ENCODE peak calls at places on chromosomes 3 and 15, in five cellular contexts. N is psoas muscle; T is heart right ventricle; P is CD8-positive, alpha-beta T cell; Z is DND-41. R is an unnamed sample.

GRCh38 chr3:152120606-152121291 is 148.0 kb upstream of the MBNL1 start:
- DNase-seq in N (no peak), T (no peak), P (no peak), Z (no peak), R (peak)

GRCh38 chr3:39445927-39446326 is 21.6 kb upstream of the MOBP start:
- DNase-seq in N (no peak), T (no peak), P (no peak), Z (no peak), R (no peak)

GRCh38 chr15:57437564-57437963 is 61.3 kb downstream of the CGNL1 start:
- DNase-seq in N (no peak), T (no peak), P (no peak), Z (no peak), R (no peak)

GRCh38 chr3:48709051-48709461 is 8.0 kb downstream of the IP6K2 start:
- DNase-seq in N (no peak), T (no peak), P (no peak), Z (no peak), R (peak)

GRCh38 chr3:42780892-42781700 is 8.0 kb upstream of the CCDC13 start:
- DNase-seq in N (no peak), T (peak), P (no peak), Z (peak), R (peak)

GRCh38 chr15:55799287-55800212 is 56.6 kb upstream of the PRTG start:
- DNase-seq in N (no peak), T (peak), P (no peak), Z (peak), R (peak)

GRCh38 chr3:169678122-169678521 is 14.6 kb upstream of the MECOM start:
- DNase-seq in N (no peak), T (no peak), P (no peak), Z (no peak), R (no peak)

GRCh38 chr3:62586356-62586755 is 213.0 kb upstream of the FEZF2 start:
- DNase-seq in N (no peak), T (no peak), P (no peak), Z (no peak), R (no peak)

GRCh38 chr3:157127831-157128767 is 31.8 kb downstream of the CCNL1 start:
- DNase-seq in N (peak), T (no peak), P (peak), Z (peak), R (peak)

GRCh38 chr3:71499477-71499876 is 84.1 kb downstream of the FOXP1 start:
- DNase-seq in N (no peak), T (no peak), P (no peak), Z (no peak), R (no peak)

GRCh38 chr3:13537926-13538325 is 11.0 kb upstream of the FBLN2 start:
- DNase-seq in N (peak), T (no peak), P (no peak), Z (no peak), R (peak)

GRCh38 chr15:36784098-36784670 is 204.8 kb downstream of the CDIN1 start:
- DNase-seq in N (no peak), T (no peak), P (no peak), Z (no peak), R (no peak)

GRCh38 chr3:123778525-123778924 is 105.6 kb downstream of the MYLK start:
- DNase-seq in N (no peak), T (no peak), P (no peak), Z (no peak), R (no peak)

GRCh38 chr15:77412972-77413371 is 6.9 kb downstream of the PEAK1 start:
- DNase-seq in N (no peak), T (no peak), P (no peak), Z (no peak), R (no peak)

GRCh38 chr3:58688563-58688962 is 22.0 kb upstream of the FAM3D start:
- DNase-seq in N (no peak), T (no peak), P (no peak), Z (no peak), R (no peak)

GRCh38 chr3:9101286-9101685 is 138.0 kb upstream of the RAD18 start:
- DNase-seq in N (no peak), T (no peak), P (no peak), Z (no peak), R (no peak)

GRCh38 chr3:49802719-49803463 is at the start of gene INKA1:
- DNase-seq in N (peak), T (peak), P (peak), Z (peak), R (peak)

GRCh38 chr3:57787867-57788623 is 31.9 kb downstream of the SLMAP start:
- DNase-seq in N (no peak), T (no peak), P (no peak), Z (no peak), R (no peak)

GRCh38 chr15:73809728-73810501 is 56.8 kb upstream of the INSYN1 start:
- DNase-seq in N (no peak), T (peak), P (no peak), Z (no peak), R (no peak)

GRCh38 chr3:69020424-69020823 is 6.9 kb upstream of the EOGT start:
- DNase-seq in N (no peak), T (no peak), P (no peak), Z (no peak), R (no peak)

GRCh38 chr3:29914861-29915524 is 634.1 kb downstream of the RBMS3 start:
- DNase-seq in N (no peak), T (no peak), P (no peak), Z (no peak), R (no peak)

GRCh38 chr3:176430244-176430893 is 766.9 kb downstream of the TBL1XR1 start:
- DNase-seq in N (no peak), T (peak), P (no peak), Z (no peak), R (peak)

GRCh38 chr15:95025924-95026728 is 794.8 kb downstream of the MCTP2 start:
- DNase-seq in N (peak), T (peak), P (no peak), Z (peak), R (peak)

GRCh38 chr3:134008630-134009156 is 21.0 kb downstream of the SLCO2A1 start:
- DNase-seq in N (no peak), T (no peak), P (no peak), Z (no peak), R (peak)

GRCh38 chr3:122858373-122858772 is 63.5 kb downstream of the SLC49A4 start:
- DNase-seq in N (no peak), T (no peak), P (no peak), Z (no peak), R (peak)

GRCh38 chr3:187848396-187848795 is 103.1 kb upstream of the BCL6 start:
- DNase-seq in N (no peak), T (no peak), P (no peak), Z (no peak), R (no peak)

GRCh38 chr3:137764563-137765309 is 621 bp downstream of the SOX14 start:
- DNase-seq in N (no peak), T (no peak), P (no peak), Z (no peak), R (no peak)

GRCh38 chr3:25380222-25380739 is 47.8 kb upstream of the RARB start:
- DNase-seq in N (no peak), T (no peak), P (no peak), Z (no peak), R (no peak)

GRCh38 chr3:4979401-4980228 is at the start of gene BHLHE40:
- DNase-seq in N (no peak), T (no peak), P (peak), Z (no peak), R (no peak)

GRCh38 chr3:38606561-38606960 is 42.9 kb downstream of the SCN5A start:
- DNase-seq in N (no peak), T (no peak), P (no peak), Z (no peak), R (no peak)

GRCh38 chr3:177680442-177680821 is 483.1 kb upstream of the TBL1XR1 start:
- DNase-seq in N (no peak), T (no peak), P (no peak), Z (no peak), R (peak)

GRCh38 chr15:83605049-83605448 is 48.9 kb upstream of the ADAMTSL3 start:
- DNase-seq in N (no peak), T (no peak), P (no peak), Z (no peak), R (no peak)
- H3K27ac ChIP-seq in N (no peak), T (no peak), P (no peak), Z (no peak), R (no peak)

DNA sequence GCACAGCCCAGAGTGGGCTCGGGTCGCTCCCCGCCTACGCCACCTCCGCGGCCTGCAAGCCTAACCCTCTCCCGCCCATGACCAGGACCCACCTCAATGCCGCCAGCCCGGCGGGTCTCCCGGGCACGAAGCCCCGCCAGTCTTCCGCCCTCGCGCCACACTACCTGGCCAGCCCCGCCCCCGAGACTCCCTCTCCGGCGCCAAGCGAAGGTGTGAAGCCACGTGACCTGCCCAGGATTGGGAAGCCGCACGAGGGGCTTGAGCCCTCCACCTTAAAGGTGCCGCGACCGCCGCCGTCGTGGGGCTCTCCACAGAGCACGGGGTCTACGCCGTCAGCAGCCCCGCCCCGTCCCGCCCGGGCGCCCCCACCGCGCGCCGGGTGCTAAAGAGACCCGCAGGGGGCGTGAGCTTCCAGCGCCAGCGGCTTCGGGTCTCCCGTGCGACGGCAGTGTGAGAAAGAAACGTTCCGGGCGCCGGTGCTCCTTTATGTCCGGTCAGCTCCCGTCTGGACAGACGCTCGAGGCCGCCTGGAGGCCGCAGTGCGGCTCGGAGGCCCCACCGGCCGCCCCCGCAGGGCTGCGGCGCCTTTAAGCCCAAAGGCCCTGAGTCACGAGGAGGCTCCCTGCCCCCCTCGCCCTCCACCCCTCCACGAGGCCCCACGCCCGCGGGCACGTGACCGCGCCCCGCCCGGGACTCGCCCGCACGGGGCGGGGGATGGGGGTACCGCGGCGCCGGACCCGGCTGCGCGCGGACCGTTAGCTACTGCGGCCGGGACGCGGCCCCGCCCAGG is at the start of gene CPEB1:
- DNase-seq in N (peak), T (peak), P (peak), Z (no peak), R (peak)
- TF ChIP-seq CTCF in N (peak), T (no peak), P (peak), Z (no peak), R (peak)

DNA sequence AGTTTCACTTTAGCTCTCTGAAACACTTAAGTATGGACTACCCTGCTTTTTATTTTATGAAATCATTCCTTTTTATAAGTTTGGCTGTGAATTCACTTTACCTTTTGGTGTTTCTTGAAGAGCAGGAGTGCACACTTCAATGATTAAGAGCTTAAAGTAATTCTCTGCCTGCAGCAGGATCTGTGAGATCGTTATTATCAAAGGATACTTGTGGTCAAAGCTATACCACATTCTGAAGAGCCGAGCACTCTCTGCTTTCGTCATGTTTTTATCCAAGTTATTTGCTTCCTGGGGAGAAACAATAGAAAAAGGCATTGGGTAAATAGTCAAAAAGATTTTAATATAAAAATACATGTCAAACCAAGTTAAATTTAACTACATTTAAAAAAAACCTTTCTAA is 243.7 kb downstream of the CHST2 start:
- DNase-seq in N (no peak), T (no peak), P (no peak), Z (peak), R (no peak)
- H3K27ac ChIP-seq in N (no peak), T (no peak), P (no peak), Z (peak), R (no peak)

GRCh38 chr3:101677436-101678286 is 729 bp upstream of the ZBTB11 start:
- DNase-seq in N (no peak), T (no peak), P (peak), Z (peak), R (no peak)

GRCh38 chr3:101676219-101676764 is 640 bp downstream of the ZBTB11 start:
- DNase-seq in N (peak), T (peak), P (peak), Z (peak), R (peak)

GRCh38 chr3:101674518-101674917 is 2.4 kb downstream of the ZBTB11 start:
- DNase-seq in N (no peak), T (no peak), P (no peak), Z (no peak), R (no peak)

GRCh38 chr3:101675709-101676218 is 1.2 kb downstream of the ZBTB11 start:
- DNase-seq in N (peak), T (peak), P (no peak), Z (peak), R (no peak)

DNA sequence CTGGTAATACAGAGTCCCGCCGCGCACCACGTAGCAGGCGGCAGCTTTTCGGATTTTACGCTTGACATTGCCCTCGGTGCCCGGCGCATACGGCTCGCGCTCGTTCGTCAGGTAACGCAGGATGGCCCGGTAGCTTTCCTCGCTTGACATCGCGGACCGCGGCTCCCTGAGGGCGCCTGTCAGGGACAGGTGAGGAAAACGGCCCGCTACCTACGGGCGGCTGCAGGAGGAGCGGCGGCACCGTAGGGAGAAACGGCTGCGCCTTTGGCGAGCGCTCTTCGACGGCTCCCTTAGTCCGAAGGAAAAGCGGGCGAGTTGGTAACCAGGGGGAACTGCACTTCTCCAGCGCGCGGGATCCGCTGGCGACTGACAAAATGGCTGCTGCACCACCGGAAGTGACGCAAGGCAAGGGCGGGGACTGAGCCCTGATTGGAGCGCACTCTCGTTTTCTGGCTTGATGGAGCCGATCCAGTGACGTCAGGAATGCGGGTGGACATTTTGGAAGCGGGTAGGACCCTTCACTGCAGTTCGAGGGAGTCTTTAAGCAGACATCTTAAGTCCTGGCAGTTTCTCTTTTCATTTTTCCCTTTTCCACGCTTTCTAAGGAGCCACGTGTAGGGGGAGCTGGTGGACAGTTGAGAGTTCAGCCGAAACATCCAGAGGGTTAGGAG is at the start of gene ZBTB11:
- DNase-seq in N (peak), T (peak), P (peak), Z (peak), R (peak)
- TF ChIP-seq CTCF in N (peak), T (peak), P (no peak), Z (peak), R (peak)

DNA sequence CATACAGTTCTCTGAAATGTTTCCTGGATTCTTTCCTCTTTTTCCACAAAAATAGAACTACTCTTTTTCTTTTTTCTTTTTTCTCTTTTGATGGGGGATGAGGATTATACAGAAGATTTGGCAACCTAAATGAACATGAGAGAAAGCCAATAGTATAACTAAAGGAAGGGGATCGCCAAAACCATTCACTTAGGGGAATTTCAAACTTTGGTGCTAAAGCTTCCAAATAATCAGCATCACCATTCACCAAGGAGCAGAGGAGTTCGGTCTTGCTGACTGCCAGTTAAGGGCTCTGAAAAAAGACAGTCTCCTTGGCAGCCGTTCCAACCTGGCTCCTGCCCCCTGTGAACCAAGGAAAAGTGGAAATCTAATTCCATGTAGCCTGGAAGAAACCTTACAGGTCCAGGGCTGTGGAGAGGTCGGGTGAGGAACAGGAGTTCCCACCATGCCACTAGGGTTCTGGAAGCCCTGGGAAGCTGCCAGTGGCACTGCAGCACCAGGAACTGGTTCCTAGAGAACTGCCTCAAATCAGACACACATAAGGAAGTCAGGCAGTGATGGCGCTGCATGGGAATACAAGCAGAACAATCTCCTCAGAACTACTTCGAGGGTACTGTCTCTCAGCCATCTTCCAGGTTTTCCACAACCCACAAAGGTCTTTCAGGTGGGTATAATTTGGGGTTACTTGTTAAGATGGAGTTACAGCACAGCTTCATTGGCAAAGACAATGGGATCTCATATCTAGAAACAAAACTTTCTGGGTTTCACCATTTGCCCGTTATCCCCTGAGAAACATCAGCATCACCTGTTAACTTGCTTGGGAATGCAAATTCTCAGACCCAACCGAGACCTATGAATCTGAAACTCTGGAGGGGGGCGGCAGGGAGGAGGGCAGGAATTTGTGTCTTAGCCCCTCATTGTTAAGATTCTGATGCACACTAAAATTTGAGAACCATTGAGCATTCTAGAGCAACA is 176.7 kb downstream of the TNIK start:
- DNase-seq in N (no peak), T (no peak), P (no peak), Z (no peak), R (no peak)
- H3K27ac ChIP-seq in N (peak), T (peak), P (no peak), Z (no peak), R (no peak)

GRCh38 chr15:65401607-65402240 is 21.0 kb downstream of the IGDCC4 start:
- DNase-seq in N (no peak), T (no peak), P (no peak), Z (no peak), R (no peak)
- TF ChIP-seq CTCF in N (no peak), T (no peak), P (no peak), Z (no peak), R (no peak)

GRCh38 chr15:99707481-99708270 is 25.6 kb downstream of the LYSMD4 start:
- DNase-seq in N (no peak), T (no peak), P (no peak), Z (no peak), R (peak)
- H3K27ac ChIP-seq in N (peak), T (peak), P (peak), Z (no peak), R (peak)